ENCODE peak calls at places on chromosome 18, in nine cellular contexts. A is GM13976; U is GM12864; I is NCI-H446 treated with DMSO at 0.1 percent for 48 hours; D is thyroid gland; G is WERI-Rb-1; C is stimulated activated naive CD8-positive, alpha-beta T cell treated with anti-CD3 and anti-CD28 coated beads, Interleukin-15, Interleukin-2, amounts not matched to agents 100 U/mL and 50 U/mL, for 24 hours; J is HS-27A; E is substantia nigra. L is an unnamed sample.

GRCh38 chr18:73891572-73892421 is 255.8 kb downstream of the FBXO15 start:
- DNase-seq in E (no peak), A (peak), U (no peak), C (no peak), J (no peak), G (peak), D (peak), I (no peak), L (no peak)

GRCh38 chr18:49521251-49521650 is 34.2 kb upstream of the C18orf32 start:
- DNase-seq in A (no peak), J (no peak), D (no peak), E (no peak), U (no peak), I (no peak), G (peak), C (no peak), L (no peak)

GRCh38 chr18:6755107-6755506 is 25.6 kb downstream of the ARHGAP28 start:
- DNase-seq in E (no peak), C (no peak), G (no peak), D (no peak), J (no peak), U (no peak), A (no peak), I (no peak), L (no peak)

GRCh38 chr18:3360211-3360610 is 89.8 kb upstream of the TGIF1 start:
- DNase-seq in A (no peak), G (no peak), U (no peak), D (no peak), C (no peak), E (peak), J (no peak), I (no peak), L (no peak)

GRCh38 chr18:11154983-11155759 is 5.8 kb upstream of the PIEZO2 start:
- DNase-seq in D (peak), J (no peak), U (no peak), I (no peak), G (no peak), A (no peak), C (no peak), E (no peak), L (no peak)

GRCh38 chr18:25561923-25562322 is 210.0 kb upstream of the ZNF521 start:
- DNase-seq in J (no peak), G (no peak), U (no peak), C (peak), E (no peak), A (peak), I (no peak), D (peak), L (no peak)

GRCh38 chr18:3857544-3857943 is 407.6 kb downstream of the TGIF1 start:
- DNase-seq in G (no peak), J (no peak), D (no peak), I (no peak), A (no peak), C (no peak), U (no peak), E (no peak), L (no peak)

GRCh38 chr18:136433-136832 is 21.9 kb upstream of the USP14 start:
- DNase-seq in G (no peak), E (no peak), D (no peak), J (no peak), A (no peak), I (no peak), C (peak), U (no peak), L (no peak)

GRCh38 chr18:43393174-43393573 is 115.9 kb upstream of the SYT4 start:
- DNase-seq in U (no peak), C (no peak), I (peak), J (no peak), G (no peak), D (no peak), A (no peak), E (no peak), L (no peak)

GRCh38 chr18:4004176-4004829 is 450.8 kb downstream of the DLGAP1 start:
- DNase-seq in C (no peak), G (no peak), I (no peak), J (no peak), U (no peak), D (no peak), E (no peak), A (no peak), L (no peak)

GRCh38 chr18:10850216-10850615 is 299.2 kb downstream of the PIEZO2 start:
- DNase-seq in E (no peak), U (no peak), C (no peak), J (no peak), D (no peak), A (no peak), I (no peak), G (no peak), L (no peak)

GRCh38 chr18:68733693-68734092 is 18.8 kb upstream of the TMX3 start:
- DNase-seq in A (no peak), D (no peak), I (no peak), C (no peak), U (no peak), G (no peak), J (no peak), E (no peak), L (no peak)

GRCh38 chr18:22267697-22268096 is 98.3 kb downstream of the GATA6 start:
- DNase-seq in I (no peak), E (no peak), C (no peak), J (no peak), A (no peak), U (no peak), D (no peak), G (no peak), L (no peak)

GRCh38 chr18:35635171-35635570 is 53.6 kb downstream of the GALNT1 start:
- DNase-seq in U (no peak), J (no peak), D (no peak), E (no peak), I (no peak), A (no peak), G (no peak), C (no peak), L (no peak)

GRCh38 chr18:13376298-13376840 is 157.8 kb downstream of the LDLRAD4 start:
- DNase-seq in U (no peak), E (no peak), C (peak), G (no peak), A (no peak), D (no peak), I (no peak), J (no peak), L (no peak)

GRCh38 chr18:70219688-70220087 is 14.2 kb upstream of the RTTN start:
- DNase-seq in I (no peak), C (no peak), J (no peak), A (no peak), D (no peak), G (no peak), E (no peak), U (no peak), L (no peak)

GRCh38 chr18:63741769-63742168 is 33.4 kb upstream of the SERPINB7 start:
- DNase-seq in J (no peak), G (no peak), I (no peak), A (no peak), C (no peak), D (no peak), E (no peak), U (no peak), L (no peak)

GRCh38 chr18:77948571-77948970 is 698.9 kb downstream of the GALR1 start:
- DNase-seq in I (no peak), E (no peak), C (no peak), U (no peak), G (no peak), J (no peak), D (no peak), A (no peak), L (no peak)